ENCODE peak calls at places on chromosomes 3 and 15, in eight cellular contexts. G is heart left ventricle, M is Peyer's patch, H is A549, V is tibial artery, P is IMR-90, R is neural crest cell, F is fibroblast of pulmonary artery. L is an unnamed sample.

GRCh38 chr15:29756358-29757267 is 65.7 kb downstream of the TJP1 start:
- DNase-seq in V (no peak), H (no peak), F (no peak), M (no peak), G (no peak), R (no peak), P (no peak), L (no peak)

GRCh38 chr3:151960956-151961580 is 87.6 kb downstream of the SUCNR1 start:
- DNase-seq in P (peak), G (no peak), R (no peak), V (no peak), F (no peak), H (no peak), M (no peak), L (no peak)

GRCh38 chr15:51076898-51077564 is 17.7 kb downstream of the TNFAIP8L3 start:
- DNase-seq in R (no peak), M (no peak), V (peak), P (no peak), F (peak), G (peak), H (no peak), L (peak)

GRCh38 chr3:171239757-171240503 is 213.4 kb upstream of the SLC2A2 start:
- DNase-seq in R (no peak), M (no peak), H (no peak), F (no peak), P (no peak), V (no peak), G (no peak), L (no peak)

GRCh38 chr15:80154336-80154735 is 1.5 kb downstream of the FAH start:
- DNase-seq in R (no peak), V (no peak), M (no peak), G (no peak), P (peak), H (no peak), F (peak), L (no peak)

GRCh38 chr3:105865867-105866350 is 2.9 kb downstream of the CBLB start:
- DNase-seq in H (no peak), V (no peak), G (no peak), P (no peak), R (no peak), M (no peak), F (no peak), L (no peak)

GRCh38 chr15:75249726-75250125 is 8.4 kb upstream of the GOLGA6C start:
- DNase-seq in M (no peak), P (no peak), V (peak), R (no peak), G (no peak), H (no peak), F (no peak), L (no peak)

GRCh38 chr3:33317963-33318708 is 40.9 kb downstream of the FBXL2 start:
- DNase-seq in M (no peak), G (no peak), R (no peak), H (peak), P (no peak), F (peak), V (no peak), L (no peak)

GRCh38 chr15:101439920-101440319 is 49.6 kb downstream of the PCSK6 start:
- DNase-seq in M (no peak), H (no peak), F (peak), V (no peak), R (no peak), G (no peak), P (peak), L (no peak)

GRCh38 chr3:195904364-195904763 is 4.0 kb downstream of the TNK2 start:
- DNase-seq in M (no peak), G (no peak), R (no peak), P (no peak), V (no peak), F (no peak), H (no peak), L (no peak)

GRCh38 chr3:6644070-6644929 is 216.6 kb upstream of the GRM7 start:
- DNase-seq in P (no peak), V (no peak), H (no peak), M (no peak), F (no peak), R (no peak), G (no peak), L (no peak)

GRCh38 chr3:170189396-170190256 is 8.1 kb upstream of the PHC3 start:
- DNase-seq in M (no peak), V (no peak), H (no peak), R (no peak), G (no peak), F (no peak), P (no peak), L (no peak)

GRCh38 chr3:126184465-126185000 is 4.1 kb upstream of the ALDH1L1 start:
- DNase-seq in R (no peak), P (no peak), G (no peak), H (peak), V (no peak), M (no peak), F (no peak), L (no peak)

GRCh38 chr3:48407542-48408099 is 22.3 kb downstream of the PLXNB1 start:
- DNase-seq in G (no peak), R (no peak), F (no peak), P (no peak), V (peak), M (peak), H (no peak), L (no peak)

GRCh38 chr3:184230603-184231528 is 1.5 kb downstream of the VWA5B2 start:
- DNase-seq in H (no peak), M (no peak), V (no peak), P (no peak), R (no peak), F (no peak), G (no peak), L (peak)

GRCh38 chr3:194058189-194058571 is 77.8 kb upstream of the HES1 start:
- DNase-seq in G (peak), R (peak), V (peak), F (peak), H (no peak), M (peak), P (peak), L (peak)

GRCh38 chr3:153829596-153830170 is 291.5 kb upstream of the ARHGEF26 start:
- DNase-seq in V (no peak), P (no peak), R (no peak), H (no peak), F (peak), M (no peak), G (no peak), L (no peak)

GRCh38 chr3:17132286-17133115 is 247.7 kb downstream of the PLCL2 start:
- DNase-seq in P (no peak), M (no peak), V (no peak), G (no peak), H (no peak), R (no peak), F (no peak), L (no peak)

GRCh38 chr15:84817461-84818081 is 415 bp downstream of the ALPK3 start:
- DNase-seq in M (no peak), H (no peak), V (peak), F (no peak), P (no peak), R (peak), G (no peak), L (peak)

GRCh38 chr3:110069641-110070538 is 732.5 kb upstream of the DPPA4 start:
- DNase-seq in F (peak), G (no peak), V (no peak), P (peak), R (no peak), H (peak), M (no peak), L (no peak)

GRCh38 chr15:21270474-21270873 is 169.8 kb downstream of the POTEB3 start:
- DNase-seq in H (peak), F (no peak), V (no peak), P (no peak), R (no peak), G (no peak), M (no peak), L (no peak)

GRCh38 chr3:69005071-69005816 is 8.2 kb downstream of the EOGT start:
- DNase-seq in P (peak), V (no peak), H (no peak), M (no peak), R (no peak), F (no peak), G (no peak), L (no peak)

GRCh38 chr15:72968531-72968922 is 83.7 kb upstream of the NEO1 start:
- DNase-seq in P (no peak), R (no peak), V (no peak), M (no peak), G (no peak), H (peak), F (peak), L (no peak)

DNA sequence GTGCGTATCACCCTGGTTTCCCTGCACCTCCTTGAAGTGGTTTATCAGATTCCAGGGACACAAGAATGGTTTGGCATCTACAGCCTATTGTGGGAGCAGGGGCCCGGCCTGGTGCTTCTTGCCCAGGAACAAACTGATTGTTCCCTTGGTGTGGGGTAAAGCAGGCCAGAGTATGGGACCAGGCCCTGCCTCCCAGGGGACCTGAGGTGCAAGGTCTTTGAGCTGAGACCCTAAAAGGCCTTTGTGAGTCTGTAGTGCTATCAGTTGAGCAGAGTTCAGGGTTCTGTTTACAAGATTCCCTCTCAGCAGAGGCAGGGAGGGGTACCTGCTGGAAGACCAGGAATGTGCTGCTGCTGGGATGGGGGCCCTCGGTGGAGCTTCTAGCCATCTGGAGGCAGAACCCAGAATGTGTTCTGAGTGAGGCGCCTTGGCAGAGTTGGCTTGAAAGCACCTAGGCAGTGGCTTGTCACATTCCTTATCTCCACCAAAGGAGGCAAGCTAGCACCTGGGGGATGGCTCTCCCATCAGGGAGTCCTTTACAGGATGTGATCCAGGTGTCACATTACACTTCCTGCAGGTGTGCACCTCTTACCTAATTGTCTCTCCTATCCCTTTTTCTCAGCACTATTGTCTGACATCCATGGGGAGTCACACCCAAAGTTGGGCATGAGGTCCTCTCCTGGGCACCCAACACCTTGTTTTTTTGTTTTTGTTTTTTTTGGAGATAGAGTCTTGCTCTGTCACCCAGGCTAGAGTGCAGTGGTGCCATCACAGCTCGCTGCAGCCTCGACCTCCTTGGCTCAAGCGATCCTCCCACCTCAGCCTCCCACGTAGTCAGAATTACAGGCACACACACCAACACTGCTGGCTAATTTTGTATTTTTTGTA is 13.1 kb downstream of the FLNB start:
- DNase-seq in V (no peak), G (peak), P (no peak), F (no peak), R (no peak), H (no peak), M (no peak), L (peak)
- TF ChIP-seq CTCF in V (no peak), G (no peak), P (no peak), F (no peak), R (no peak), H (no peak), M (no peak), L (no peak)

GRCh38 chr3:32106132-32106928 is at the start of gene GPD1L:
- DNase-seq in R (peak), H (peak), F (peak), P (peak), M (peak), G (peak), V (peak), L (peak)
- TF ChIP-seq CTCF in R (no peak), H (no peak), F (no peak), P (no peak), M (no peak), G (no peak), V (peak), L (no peak)

GRCh38 chr15:27353837-27354236 is 382.9 kb downstream of the GABRG3 start:
- DNase-seq in P (no peak), M (no peak), V (no peak), G (no peak), F (no peak), H (peak), R (no peak), L (no peak)

GRCh38 chr15:27361418-27361817 is 390.4 kb downstream of the GABRG3 start:
- DNase-seq in V (no peak), F (no peak), G (no peak), H (no peak), R (no peak), M (no peak), P (no peak), L (no peak)

GRCh38 chr15:27359586-27359985 is 388.6 kb downstream of the GABRG3 start:
- DNase-seq in H (no peak), G (no peak), M (no peak), F (no peak), V (no peak), P (no peak), R (no peak), L (no peak)

DNA sequence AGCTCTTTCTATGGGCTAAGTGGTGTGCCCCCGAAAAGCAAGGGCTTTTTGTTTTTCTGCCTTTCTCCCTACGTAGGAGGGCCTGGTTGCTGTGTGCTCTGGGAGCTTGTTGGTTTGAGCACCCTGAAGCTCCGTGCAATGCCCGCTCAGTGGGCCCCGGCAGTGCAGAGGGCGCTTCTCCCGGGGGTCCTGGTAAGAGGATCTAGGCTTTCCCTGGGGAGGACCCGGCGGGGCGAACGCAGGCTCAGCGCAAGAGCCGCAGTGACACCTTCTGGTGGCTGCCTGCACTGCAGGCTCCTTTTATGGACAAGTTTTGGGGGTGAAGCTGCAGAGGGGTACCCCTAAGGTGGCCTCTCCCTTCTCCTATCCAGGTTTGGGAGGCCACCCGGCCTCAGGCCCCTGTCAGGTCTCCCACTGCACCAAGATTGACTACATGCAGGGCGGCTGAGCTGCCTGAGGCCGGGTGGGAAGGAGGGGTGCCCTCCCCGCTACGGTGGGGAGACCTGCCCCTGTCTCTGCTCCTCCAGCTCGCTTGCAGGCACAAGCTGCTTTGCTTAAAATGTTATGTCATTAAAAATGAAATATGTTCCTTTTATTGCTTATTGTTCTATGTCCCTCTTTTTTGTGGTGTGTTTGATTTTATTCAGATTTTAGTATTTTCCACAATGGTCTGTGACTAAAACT is 387.9 kb downstream of the GABRG3 start:
- DNase-seq in V (no peak), P (no peak), R (peak), H (peak), M (no peak), F (peak), G (no peak), L (peak)
- TF ChIP-seq CTCF in V (peak), P (peak), R (peak), H (peak), M (peak), F (peak), G (peak), L (peak)

GRCh38 chr3:53162672-53163458 is 1.9 kb downstream of the PRKCD start:
- DNase-seq in R (no peak), G (no peak), H (no peak), P (no peak), M (peak), V (no peak), F (peak), L (no peak)
- TF ChIP-seq CTCF in R (no peak), G (no peak), H (no peak), P (no peak), M (peak), V (no peak), F (no peak), L (no peak)

GRCh38 chr15:34358367-34358766 is 8.6 kb downstream of the LPCAT4 start:
- DNase-seq in V (no peak), F (no peak), R (no peak), G (no peak), H (peak), M (no peak), P (no peak), L (no peak)
- TF ChIP-seq CTCF in V (no peak), F (peak), R (peak), G (no peak), H (peak), M (peak), P (peak), L (no peak)